ENCODE peak calls at places on chromosomes 16 and 17, in seven cellular contexts. One of them, this sample, is unnamed.

GRCh38 chr16:72210571-72210970 is 38.6 kb upstream of the PMFBP1 start:
- DNase-seq in cardiac fibroblast: no peak
- DNase-seq in PC-3: no peak
- DNase-seq in neural progenitor cell: no peak
- DNase-seq in CD8-positive, alpha-beta T cell: no peak
- DNase-seq in pancreas: no peak
- DNase-seq in astrocyte of the spinal cord: no peak
- DNase-seq in this sample: no peak

GRCh38 chr17:56937688-56938087 is 23.2 kb downstream of the COIL start:
- DNase-seq in cardiac fibroblast: no peak
- DNase-seq in PC-3: peak
- DNase-seq in neural progenitor cell: no peak
- DNase-seq in CD8-positive, alpha-beta T cell: no peak
- DNase-seq in pancreas: no peak
- DNase-seq in astrocyte of the spinal cord: no peak
- DNase-seq in this sample: no peak

GRCh38 chr17:79591695-79592094 is 19.2 kb downstream of the RBFOX3 start:
- DNase-seq in cardiac fibroblast: no peak
- DNase-seq in PC-3: no peak
- DNase-seq in neural progenitor cell: no peak
- DNase-seq in CD8-positive, alpha-beta T cell: no peak
- DNase-seq in pancreas: no peak
- DNase-seq in astrocyte of the spinal cord: no peak
- DNase-seq in this sample: no peak

GRCh38 chr17:62017496-62017895 is 47.6 kb downstream of the MED13 start:
- DNase-seq in cardiac fibroblast: peak
- DNase-seq in PC-3: no peak
- DNase-seq in neural progenitor cell: no peak
- DNase-seq in CD8-positive, alpha-beta T cell: no peak
- DNase-seq in pancreas: no peak
- DNase-seq in astrocyte of the spinal cord: peak
- DNase-seq in this sample: no peak

GRCh38 chr17:80455328-80455710 is 21.1 kb downstream of the NPTX1 start:
- DNase-seq in cardiac fibroblast: no peak
- DNase-seq in PC-3: peak
- DNase-seq in neural progenitor cell: peak
- DNase-seq in CD8-positive, alpha-beta T cell: no peak
- DNase-seq in pancreas: peak
- DNase-seq in astrocyte of the spinal cord: no peak
- DNase-seq in this sample: peak

GRCh38 chr17:2034157-2034556 is 4.2 kb downstream of the DPH1 start:
- DNase-seq in cardiac fibroblast: no peak
- DNase-seq in PC-3: no peak
- DNase-seq in neural progenitor cell: no peak
- DNase-seq in CD8-positive, alpha-beta T cell: no peak
- DNase-seq in pancreas: no peak
- DNase-seq in astrocyte of the spinal cord: no peak
- DNase-seq in this sample: no peak

GRCh38 chr16:23323224-23324030 is 21.3 kb downstream of the SCNN1B start:
- DNase-seq in cardiac fibroblast: no peak
- DNase-seq in PC-3: no peak
- DNase-seq in neural progenitor cell: no peak
- DNase-seq in CD8-positive, alpha-beta T cell: no peak
- DNase-seq in pancreas: no peak
- DNase-seq in astrocyte of the spinal cord: no peak
- DNase-seq in this sample: no peak

GRCh38 chr17:77526728-77527355 is 386.1 kb downstream of the SEC14L1 start:
- DNase-seq in cardiac fibroblast: no peak
- DNase-seq in PC-3: no peak
- DNase-seq in neural progenitor cell: no peak
- DNase-seq in CD8-positive, alpha-beta T cell: no peak
- DNase-seq in pancreas: no peak
- DNase-seq in astrocyte of the spinal cord: no peak
- DNase-seq in this sample: no peak

GRCh38 chr16:47043200-47043599 is 69.7 kb upstream of the DNAJA2 start:
- DNase-seq in cardiac fibroblast: no peak
- DNase-seq in PC-3: no peak
- DNase-seq in neural progenitor cell: no peak
- DNase-seq in CD8-positive, alpha-beta T cell: no peak
- DNase-seq in pancreas: no peak
- DNase-seq in astrocyte of the spinal cord: no peak
- DNase-seq in this sample: no peak

GRCh38 chr17:39001703-39002637 is 34.8 kb upstream of the FBXO47 start:
- DNase-seq in cardiac fibroblast: peak
- DNase-seq in PC-3: peak
- DNase-seq in neural progenitor cell: no peak
- DNase-seq in CD8-positive, alpha-beta T cell: no peak
- DNase-seq in pancreas: no peak
- DNase-seq in astrocyte of the spinal cord: peak
- DNase-seq in this sample: peak

GRCh38 chr16:27242398-27242797 is 26.2 kb downstream of the NSMCE1 start:
- DNase-seq in cardiac fibroblast: no peak
- DNase-seq in PC-3: no peak
- DNase-seq in neural progenitor cell: no peak
- DNase-seq in CD8-positive, alpha-beta T cell: no peak
- DNase-seq in pancreas: no peak
- DNase-seq in astrocyte of the spinal cord: no peak
- DNase-seq in this sample: no peak

GRCh38 chr17:46035112-46035818 is 36.2 kb downstream of the STH start:
- DNase-seq in cardiac fibroblast: no peak
- DNase-seq in PC-3: no peak
- DNase-seq in neural progenitor cell: no peak
- DNase-seq in CD8-positive, alpha-beta T cell: no peak
- DNase-seq in pancreas: no peak
- DNase-seq in astrocyte of the spinal cord: peak
- DNase-seq in this sample: no peak

GRCh38 chr17:77421635-77421982 is 280.8 kb downstream of the SEC14L1 start:
- DNase-seq in cardiac fibroblast: no peak
- DNase-seq in PC-3: no peak
- DNase-seq in neural progenitor cell: no peak
- DNase-seq in CD8-positive, alpha-beta T cell: no peak
- DNase-seq in pancreas: no peak
- DNase-seq in astrocyte of the spinal cord: no peak
- DNase-seq in this sample: no peak

GRCh38 chr16:23302045-23302956 is at the start of gene SCNN1B:
- DNase-seq in cardiac fibroblast: no peak
- DNase-seq in PC-3: peak
- DNase-seq in neural progenitor cell: peak
- DNase-seq in CD8-positive, alpha-beta T cell: no peak
- DNase-seq in pancreas: peak
- DNase-seq in astrocyte of the spinal cord: no peak
- DNase-seq in this sample: no peak

DNA sequence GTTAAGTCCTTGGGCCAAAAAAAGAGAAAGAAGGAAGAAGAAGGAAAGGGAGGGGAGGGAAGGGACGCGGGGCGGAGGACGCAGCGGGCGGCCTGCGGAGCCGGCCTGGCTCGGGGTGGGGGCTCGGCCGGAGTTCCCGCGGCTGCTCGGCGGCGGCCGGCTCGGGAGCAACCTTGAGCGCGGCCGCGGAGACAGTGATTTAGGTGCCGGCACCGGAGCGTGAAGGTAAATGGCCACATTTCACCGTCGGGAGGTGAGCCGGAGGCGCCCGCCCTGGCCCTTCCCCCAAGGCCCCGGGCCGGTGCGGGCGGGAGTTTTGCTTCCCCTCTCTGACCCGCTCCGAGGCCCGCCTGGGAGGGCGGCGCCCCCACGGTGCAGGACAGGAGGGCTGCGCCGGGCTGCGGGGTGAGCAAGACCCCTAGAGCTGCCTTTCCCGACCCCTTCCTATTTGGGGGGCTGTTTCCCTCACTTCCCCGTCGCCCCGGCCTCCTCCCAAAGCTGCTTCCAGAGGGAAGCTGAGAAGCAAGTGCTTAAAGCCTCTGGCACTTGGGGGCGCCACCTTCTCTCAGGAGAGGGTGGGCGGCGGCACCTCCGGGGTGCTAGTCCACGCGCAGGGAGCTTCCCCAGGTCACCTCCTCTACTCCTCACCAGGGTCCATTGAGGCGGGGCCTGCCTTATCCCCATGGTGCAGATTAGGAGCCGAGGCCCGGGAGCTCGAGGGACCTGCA is 56.5 kb downstream of the MRM1 start:
- DNase-seq in cardiac fibroblast: no peak
- DNase-seq in PC-3: no peak
- DNase-seq in neural progenitor cell: peak
- DNase-seq in CD8-positive, alpha-beta T cell: peak
- DNase-seq in pancreas: no peak
- DNase-seq in astrocyte of the spinal cord: no peak
- DNase-seq in this sample: no peak
- TF ChIP-seq CTCF in cardiac fibroblast: peak
- TF ChIP-seq CTCF in PC-3: no peak
- TF ChIP-seq CTCF in neural progenitor cell: peak
- TF ChIP-seq CTCF in CD8-positive, alpha-beta T cell: no peak
- TF ChIP-seq CTCF in pancreas: no peak
- TF ChIP-seq CTCF in astrocyte of the spinal cord: peak
- TF ChIP-seq CTCF in this sample: no peak

DNA sequence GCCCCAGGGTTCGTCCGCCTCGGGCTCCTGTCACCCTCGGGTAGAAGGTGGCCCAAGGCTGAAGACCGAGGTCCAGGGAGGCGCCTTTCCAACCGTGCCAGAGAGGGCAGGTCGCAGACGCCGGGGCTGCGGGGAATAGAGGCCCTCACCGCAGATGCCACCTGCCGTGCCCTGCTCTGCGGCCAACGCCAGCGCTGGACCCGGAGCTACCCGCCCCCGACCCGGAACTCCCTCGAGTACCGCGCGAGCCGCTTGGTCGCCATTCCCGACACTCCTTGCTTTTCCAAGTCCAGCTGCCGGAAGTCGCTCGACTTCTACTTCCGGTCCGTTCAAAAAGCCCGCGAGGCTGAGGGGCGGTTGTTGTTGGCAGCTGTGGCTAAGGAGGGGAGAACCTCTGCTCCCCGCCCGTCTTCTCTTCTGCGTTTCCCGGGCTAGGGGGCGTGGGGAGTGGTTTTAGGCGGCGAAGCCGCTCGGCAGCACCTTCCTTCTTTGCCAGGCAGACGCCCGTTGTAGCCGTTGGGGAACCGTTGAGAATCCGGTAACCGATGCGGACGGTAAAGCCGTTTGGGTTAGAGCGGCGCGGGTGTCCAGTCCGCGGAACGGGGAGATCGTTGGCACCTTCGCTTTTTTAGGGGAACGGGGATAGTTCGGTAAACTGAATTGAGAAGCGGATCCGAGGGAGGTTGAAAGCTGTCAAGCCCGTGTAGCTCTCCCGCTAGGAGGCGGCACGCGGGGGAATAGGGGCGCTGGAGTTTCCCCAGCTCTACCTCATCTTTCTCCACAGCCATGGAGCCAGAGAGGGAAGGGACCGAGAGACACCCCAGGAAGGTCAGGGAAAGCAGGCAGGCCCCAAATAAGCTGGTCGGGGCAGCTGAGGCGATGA is at the start of the genes ERI2 and REXO5:
- DNase-seq in cardiac fibroblast: peak
- DNase-seq in PC-3: peak
- DNase-seq in neural progenitor cell: peak
- DNase-seq in CD8-positive, alpha-beta T cell: peak
- DNase-seq in pancreas: peak
- DNase-seq in astrocyte of the spinal cord: peak
- DNase-seq in this sample: peak
- TF ChIP-seq CTCF in cardiac fibroblast: peak
- TF ChIP-seq CTCF in PC-3: peak
- TF ChIP-seq CTCF in neural progenitor cell: peak
- TF ChIP-seq CTCF in CD8-positive, alpha-beta T cell: peak
- TF ChIP-seq CTCF in pancreas: no peak
- TF ChIP-seq CTCF in astrocyte of the spinal cord: peak
- TF ChIP-seq CTCF in this sample: peak

GRCh38 chr17:21166599-21167265 is 40.0 kb downstream of the DHRS7B start:
- DNase-seq in cardiac fibroblast: peak
- DNase-seq in PC-3: no peak
- DNase-seq in neural progenitor cell: no peak
- DNase-seq in CD8-positive, alpha-beta T cell: no peak
- DNase-seq in pancreas: no peak
- DNase-seq in astrocyte of the spinal cord: no peak
- DNase-seq in this sample: no peak

GRCh38 chr17:21169496-21169895 is 42.7 kb downstream of the DHRS7B start:
- DNase-seq in cardiac fibroblast: no peak
- DNase-seq in PC-3: no peak
- DNase-seq in neural progenitor cell: no peak
- DNase-seq in CD8-positive, alpha-beta T cell: peak
- DNase-seq in pancreas: no peak
- DNase-seq in astrocyte of the spinal cord: no peak
- DNase-seq in this sample: no peak

GRCh38 chr17:21165922-21166598 is 39.3 kb downstream of the DHRS7B start:
- DNase-seq in cardiac fibroblast: no peak
- DNase-seq in PC-3: no peak
- DNase-seq in neural progenitor cell: no peak
- DNase-seq in CD8-positive, alpha-beta T cell: no peak
- DNase-seq in pancreas: no peak
- DNase-seq in astrocyte of the spinal cord: no peak
- DNase-seq in this sample: peak

GRCh38 chr17:21168555-21168865 is 41.7 kb downstream of the DHRS7B start:
- DNase-seq in cardiac fibroblast: no peak
- DNase-seq in PC-3: no peak
- DNase-seq in neural progenitor cell: no peak
- DNase-seq in CD8-positive, alpha-beta T cell: peak
- DNase-seq in pancreas: no peak
- DNase-seq in astrocyte of the spinal cord: no peak
- DNase-seq in this sample: no peak

GRCh38 chr17:21167303-21167702 is 40.5 kb downstream of the DHRS7B start:
- DNase-seq in cardiac fibroblast: peak
- DNase-seq in PC-3: no peak
- DNase-seq in neural progenitor cell: no peak
- DNase-seq in CD8-positive, alpha-beta T cell: peak
- DNase-seq in pancreas: no peak
- DNase-seq in astrocyte of the spinal cord: no peak
- DNase-seq in this sample: no peak
- TF ChIP-seq CTCF in cardiac fibroblast: no peak
- TF ChIP-seq CTCF in PC-3: no peak
- TF ChIP-seq CTCF in neural progenitor cell: no peak
- TF ChIP-seq CTCF in CD8-positive, alpha-beta T cell: no peak
- TF ChIP-seq CTCF in pancreas: no peak
- TF ChIP-seq CTCF in astrocyte of the spinal cord: no peak
- TF ChIP-seq CTCF in this sample: no peak

GRCh38 chr16:56277040-56277439 is 85.8 kb downstream of the GNAO1 start:
- DNase-seq in cardiac fibroblast: no peak
- DNase-seq in PC-3: peak
- DNase-seq in neural progenitor cell: peak
- DNase-seq in CD8-positive, alpha-beta T cell: no peak
- DNase-seq in pancreas: no peak
- DNase-seq in astrocyte of the spinal cord: no peak
- DNase-seq in this sample: no peak
- TF ChIP-seq CTCF in cardiac fibroblast: no peak
- TF ChIP-seq CTCF in PC-3: peak
- TF ChIP-seq CTCF in neural progenitor cell: peak
- TF ChIP-seq CTCF in CD8-positive, alpha-beta T cell: no peak
- TF ChIP-seq CTCF in pancreas: no peak
- TF ChIP-seq CTCF in astrocyte of the spinal cord: peak
- TF ChIP-seq CTCF in this sample: no peak

This sample was measured in psoas muscle.